ENCODE peak calls at places on chromosome 10, in six cellular contexts. I is HCT116, R is GM12878, C is body of pancreas, L is K562, B is stomach. J is an unnamed sample.

GRCh38 chr10:11212285-11212684 is 194.6 kb downstream of the CELF2 start:
- DNase-seq in R (no peak), L (no peak), I (no peak), B (no peak), C (no peak), J (no peak)

GRCh38 chr10:27625452-27626345 is 119.9 kb downstream of the MKX start:
- DNase-seq in R (no peak), I (no peak), C (no peak), L (no peak), B (no peak), J (no peak)

GRCh38 chr10:71462642-71462935 is 65.9 kb downstream of the CDH23 start:
- DNase-seq in R (no peak), C (no peak), I (no peak), B (no peak), L (no peak), J (no peak)

GRCh38 chr10:42941790-42942189 is 135.1 kb upstream of the RET start:
- DNase-seq in I (no peak), C (no peak), L (no peak), R (no peak), B (no peak), J (no peak)

GRCh38 chr10:13716161-13717071 is 129.7 kb downstream of the PRPF18 start:
- DNase-seq in C (no peak), B (no peak), I (no peak), L (no peak), R (no peak), J (no peak)

GRCh38 chr10:132004052-132004451 is 22.3 kb upstream of the BNIP3 start:
- DNase-seq in B (no peak), R (no peak), C (no peak), I (no peak), L (no peak), J (no peak)

GRCh38 chr10:16478801-16479200 is 42.0 kb downstream of the PTER start:
- DNase-seq in I (no peak), L (no peak), R (no peak), C (no peak), B (no peak), J (no peak)

GRCh38 chr10:36109399-36110023 is 467.4 kb upstream of the FZD8 start:
- DNase-seq in B (no peak), L (no peak), C (no peak), I (no peak), R (no peak), J (no peak)

GRCh38 chr10:76632158-76633051 is 1005.2 kb downstream of the KCNMA1 start:
- DNase-seq in C (peak), B (peak), R (no peak), I (peak), L (no peak), J (no peak)

GRCh38 chr10:115503546-115503945 is 410.4 kb downstream of the ATRNL1 start:
- DNase-seq in R (no peak), C (no peak), L (no peak), B (no peak), I (no peak), J (no peak)

GRCh38 chr10:103784723-103785418 is 70.5 kb downstream of the SH3PXD2A start:
- DNase-seq in L (no peak), I (no peak), R (no peak), C (no peak), B (peak), J (peak)

GRCh38 chr10:70967591-70968588 is 79.5 kb upstream of the PCBD1 start:
- DNase-seq in R (no peak), B (no peak), C (no peak), I (no peak), L (no peak), J (no peak)

GRCh38 chr10:17737021-17737965 is 14.7 kb upstream of the TMEM236 start:
- DNase-seq in I (no peak), B (peak), L (no peak), R (no peak), C (peak), J (no peak)

GRCh38 chr10:117186832-117187615 is 10.3 kb upstream of the KCNK18 start:
- DNase-seq in R (no peak), B (no peak), L (no peak), C (no peak), I (peak), J (no peak)

GRCh38 chr10:95308389-95309302 is 17.8 kb upstream of the PDLIM1 start:
- DNase-seq in L (no peak), I (peak), B (peak), C (peak), R (no peak), J (peak)

GRCh38 chr10:70575874-70576802 is 26.4 kb downstream of the PRF1 start:
- DNase-seq in C (peak), I (peak), R (peak), L (peak), B (peak), J (no peak)

GRCh38 chr10:92567952-92568600 is 5.8 kb downstream of the IDE start:
- DNase-seq in C (no peak), I (no peak), L (no peak), B (no peak), R (no peak), J (no peak)

GRCh38 chr10:19828278-19829049 is 12.2 kb downstream of the PLXDC2 start:
- DNase-seq in I (no peak), B (no peak), L (no peak), R (no peak), C (no peak), J (no peak)

GRCh38 chr10:6465854-6466524 is 114.1 kb downstream of the PRKCQ start:
- DNase-seq in R (no peak), I (no peak), C (no peak), L (no peak), B (no peak), J (no peak)

GRCh38 chr10:87850742-87851205 is 12.6 kb downstream of the KLLN start:
- DNase-seq in I (no peak), L (peak), B (peak), R (no peak), C (peak), J (peak)

GRCh38 chr10:99659031-99659867 is at the start of gene ENTPD7:
- DNase-seq in R (peak), L (peak), I (peak), C (peak), B (peak), J (peak)

GRCh38 chr10:99658622-99659030 is 683 bp upstream of the ENTPD7 start:
- DNase-seq in L (peak), B (peak), R (no peak), C (peak), I (peak), J (peak)

GRCh38 chr10:99659868-99660366 is 608 bp downstream of the ENTPD7 start:
- DNase-seq in L (no peak), C (no peak), R (no peak), B (no peak), I (no peak), J (no peak)

GRCh38 chr10:99661370-99661749 is 2.1 kb downstream of the ENTPD7 start:
- DNase-seq in R (no peak), C (no peak), L (no peak), B (no peak), I (no peak), J (no peak)

DNA sequence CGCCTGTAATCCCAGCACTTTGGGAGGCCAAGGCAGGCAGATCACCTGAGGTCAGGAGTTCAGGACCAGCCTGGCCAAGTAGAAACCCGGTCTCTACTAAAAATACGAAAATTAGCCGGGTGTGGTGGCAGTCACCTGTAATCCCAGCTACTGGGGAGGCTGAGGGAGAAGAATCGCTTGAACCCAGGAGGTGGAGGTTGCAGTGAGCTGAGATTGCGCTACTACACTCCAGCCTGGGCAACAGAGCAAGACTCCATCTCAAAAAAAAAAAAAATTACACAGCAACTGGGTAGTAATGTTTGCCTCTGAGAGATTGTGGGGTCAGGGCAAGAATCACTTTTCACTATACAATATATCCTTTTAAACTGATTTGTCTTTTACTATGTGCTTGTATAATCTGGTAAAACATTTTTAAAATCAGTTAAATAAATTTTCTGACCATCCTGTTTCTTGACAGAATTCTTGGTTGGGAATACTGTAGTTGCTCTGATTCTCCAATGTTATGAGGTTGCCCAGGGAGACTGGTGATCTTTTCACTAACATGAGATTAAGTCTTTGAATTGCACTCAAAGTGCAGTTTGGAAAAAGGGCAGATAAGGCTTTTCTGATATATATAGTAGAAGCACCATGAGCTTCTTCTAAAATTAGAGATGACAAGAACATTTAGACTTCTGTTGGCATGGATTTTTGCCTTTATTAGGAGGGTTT is 1.5 kb downstream of the ENTPD7 start:
- DNase-seq in B (no peak), I (no peak), L (no peak), R (no peak), C (no peak), J (no peak)
- H3K27ac ChIP-seq in B (no peak), I (no peak), L (no peak), R (no peak), C (peak), J (peak)

GRCh38 chr10:100734295-100735086 is 10.9 kb upstream of the PAX2 start:
- DNase-seq in C (no peak), L (no peak), I (no peak), B (no peak), R (no peak), J (no peak)

GRCh38 chr10:100730739-100731602 is 14.4 kb upstream of the PAX2 start:
- DNase-seq in C (no peak), L (no peak), I (no peak), R (peak), B (peak), J (peak)

GRCh38 chr10:100729877-100730738 is 15.3 kb upstream of the PAX2 start:
- DNase-seq in L (no peak), R (no peak), I (no peak), B (no peak), C (no peak), J (no peak)

GRCh38 chr10:100733319-100733718 is 12.1 kb upstream of the PAX2 start:
- DNase-seq in B (no peak), R (no peak), L (no peak), C (no peak), I (no peak), J (no peak)

DNA sequence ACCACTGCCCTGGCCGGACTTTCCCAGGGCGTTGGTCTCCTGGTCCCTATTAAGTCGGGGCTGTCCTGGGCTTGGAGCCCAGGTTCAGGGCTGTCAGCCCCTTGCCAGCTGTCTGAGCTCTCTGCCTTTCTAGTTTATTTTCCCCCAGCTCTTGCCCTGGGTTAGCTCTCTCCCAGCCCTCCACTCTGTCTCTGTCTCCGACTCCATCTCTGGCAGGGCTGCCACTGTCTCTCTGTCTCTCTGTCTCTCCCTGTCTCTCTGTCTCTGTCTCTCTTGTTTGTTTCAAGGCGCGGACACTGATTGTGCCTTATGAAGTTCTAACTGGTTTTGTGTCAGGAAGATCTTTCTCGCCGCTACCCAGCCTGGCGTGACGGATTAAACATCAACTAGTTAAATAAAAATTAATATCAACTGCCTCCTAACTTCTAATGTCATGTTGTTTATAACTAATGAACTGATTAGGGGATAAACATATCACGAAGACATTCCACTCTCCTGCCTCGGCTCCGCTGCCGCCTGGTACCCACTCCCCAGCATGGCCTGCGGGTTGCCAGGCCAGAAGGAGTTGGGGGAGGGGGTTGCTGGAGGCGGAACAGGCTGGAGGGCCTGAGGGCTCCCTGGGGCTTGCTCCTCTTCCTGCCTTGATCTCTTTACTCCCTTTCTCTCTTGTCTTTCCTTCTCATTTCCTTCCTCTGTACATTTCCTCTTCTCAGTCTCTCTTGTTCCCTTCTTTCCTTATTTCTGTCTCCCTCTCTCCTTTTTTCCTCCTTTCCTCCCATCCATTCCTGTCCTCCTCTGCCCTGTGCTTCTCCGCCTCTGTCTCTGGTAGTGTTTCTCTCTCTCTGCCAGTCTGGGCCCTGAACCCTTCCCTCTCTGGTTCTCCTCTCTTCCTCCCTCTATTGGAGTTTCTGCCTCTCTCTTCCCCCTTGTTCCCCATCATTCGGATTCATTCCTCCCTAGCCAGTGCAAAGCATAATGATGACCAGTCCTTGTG is 13.5 kb upstream of the PAX2 start:
- DNase-seq in R (no peak), L (no peak), B (no peak), C (no peak), I (no peak), J (no peak)
- TF ChIP-seq POLR2A in R (no peak), L (no peak), B (no peak), C (no peak), I (no peak), J (no peak)

DNA sequence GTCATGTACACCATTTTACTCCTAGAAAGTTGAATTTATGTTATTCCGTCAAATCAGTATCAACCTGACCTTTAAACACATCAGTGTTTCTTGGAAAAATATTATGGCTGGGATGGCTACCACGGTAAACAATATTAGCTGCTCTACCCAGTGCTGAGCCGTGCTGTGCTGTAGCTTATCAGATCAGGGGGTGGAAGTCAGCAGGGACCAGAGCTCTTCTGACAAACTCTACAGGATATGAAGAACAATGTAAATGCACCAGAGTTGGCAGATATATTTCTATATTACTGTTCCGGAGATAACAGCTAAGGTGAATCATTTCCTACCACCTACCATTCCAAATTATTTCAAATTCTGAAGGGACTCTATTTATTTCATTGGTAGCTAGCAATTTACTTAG is 76.6 kb downstream of the TEX36 start:
- DNase-seq in C (no peak), I (no peak), R (no peak), L (no peak), B (no peak), J (no peak)
- H3K27ac ChIP-seq in C (no peak), I (no peak), R (no peak), L (no peak), B (peak), J (no peak)

DNA sequence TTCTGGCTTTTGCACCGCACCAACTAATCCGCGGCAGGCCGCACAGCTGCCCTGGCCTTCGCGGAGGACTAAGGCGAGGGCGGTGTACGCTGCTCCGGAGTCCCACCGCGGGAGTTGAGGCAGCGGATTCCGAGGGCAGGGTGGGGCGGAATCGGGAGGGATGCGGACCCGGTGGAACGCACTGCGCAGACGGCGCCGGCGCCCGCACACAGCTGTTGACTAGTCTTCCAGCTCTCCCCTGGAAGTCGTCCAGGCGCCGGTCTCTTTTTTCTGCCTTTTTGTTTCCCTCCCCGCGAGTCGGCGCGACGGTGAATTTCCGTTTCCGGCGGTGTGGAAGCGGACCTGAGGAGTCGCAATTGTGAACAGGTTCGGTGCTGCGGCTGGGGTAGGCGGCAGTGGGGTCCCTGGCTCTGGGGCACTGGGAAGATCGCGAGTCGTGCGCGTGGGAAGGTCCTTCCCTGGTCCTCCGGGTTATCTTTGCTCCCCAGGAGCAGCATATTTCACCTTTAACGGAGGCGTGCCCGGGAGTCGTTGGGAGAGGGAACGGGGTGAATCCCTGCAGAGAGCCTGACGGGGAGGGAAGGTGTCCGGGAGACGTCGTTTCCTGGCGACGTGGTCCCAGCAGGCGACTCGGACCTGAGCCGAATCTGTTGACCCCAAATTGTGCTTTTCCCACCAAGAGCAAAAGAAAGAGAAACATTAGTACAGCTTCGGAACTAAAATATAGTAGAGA is at the start of gene ASAH2B:
- DNase-seq in L (peak), I (peak), C (peak), B (peak), R (peak), J (peak)
- TF ChIP-seq POLR2A in L (peak), I (peak), C (peak), B (no peak), R (peak), J (no peak)

GRCh38 chr10:46022978-46023702 is 7.3 kb downstream of the NCOA4 start:
- DNase-seq in R (peak), L (peak), B (peak), I (peak), C (peak), J (peak)
- H3K27ac ChIP-seq in R (peak), L (peak), B (peak), I (peak), C (peak), J (peak)

GRCh38 chr10:88990528-88991160 is at the start of gene FAS:
- DNase-seq in C (peak), B (peak), R (peak), L (no peak), I (peak), J (peak)
- TF ChIP-seq POLR2A in C (peak), B (no peak), R (peak), L (no peak), I (no peak), J (peak)

GRCh38 chr10:113297226-113297625 is 255.6 kb upstream of the HABP2 start:
- DNase-seq in I (no peak), L (no peak), B (no peak), R (no peak), C (no peak), J (no peak)

GRCh38 chr10:113293167-113293566 is 259.7 kb upstream of the HABP2 start:
- DNase-seq in I (no peak), L (no peak), R (no peak), C (no peak), B (no peak), J (no peak)

GRCh38 chr10:113292086-113292485 is 260.8 kb upstream of the HABP2 start:
- DNase-seq in C (no peak), R (no peak), I (no peak), B (no peak), L (no peak), J (no peak)

GRCh38 chr10:113292743-113293142 is 260.1 kb upstream of the HABP2 start:
- DNase-seq in L (no peak), B (no peak), I (no peak), R (no peak), C (no peak), J (no peak)

GRCh38 chr10:113294868-113295267 is 258.0 kb upstream of the HABP2 start:
- DNase-seq in B (no peak), I (no peak), L (no peak), C (peak), R (no peak), J (no peak)
- H3K27ac ChIP-seq in B (no peak), I (no peak), L (no peak), C (no peak), R (no peak), J (no peak)

GRCh38 chr10:101044117-101044516 is 13.1 kb downstream of the SFXN3 start:
- DNase-seq in R (no peak), B (no peak), I (no peak), L (no peak), C (no peak), J (no peak)

GRCh38 chr10:101042118-101042517 is 11.1 kb downstream of the SFXN3 start:
- DNase-seq in L (no peak), B (no peak), I (no peak), R (no peak), C (no peak), J (no peak)

GRCh38 chr10:101043356-101043707 is 12.3 kb downstream of the SFXN3 start:
- DNase-seq in R (no peak), I (no peak), B (no peak), L (no peak), C (no peak), J (peak)

GRCh38 chr10:101041252-101041761 is 10.3 kb downstream of the SFXN3 start:
- DNase-seq in L (peak), R (no peak), I (peak), C (peak), B (peak), J (peak)

DNA sequence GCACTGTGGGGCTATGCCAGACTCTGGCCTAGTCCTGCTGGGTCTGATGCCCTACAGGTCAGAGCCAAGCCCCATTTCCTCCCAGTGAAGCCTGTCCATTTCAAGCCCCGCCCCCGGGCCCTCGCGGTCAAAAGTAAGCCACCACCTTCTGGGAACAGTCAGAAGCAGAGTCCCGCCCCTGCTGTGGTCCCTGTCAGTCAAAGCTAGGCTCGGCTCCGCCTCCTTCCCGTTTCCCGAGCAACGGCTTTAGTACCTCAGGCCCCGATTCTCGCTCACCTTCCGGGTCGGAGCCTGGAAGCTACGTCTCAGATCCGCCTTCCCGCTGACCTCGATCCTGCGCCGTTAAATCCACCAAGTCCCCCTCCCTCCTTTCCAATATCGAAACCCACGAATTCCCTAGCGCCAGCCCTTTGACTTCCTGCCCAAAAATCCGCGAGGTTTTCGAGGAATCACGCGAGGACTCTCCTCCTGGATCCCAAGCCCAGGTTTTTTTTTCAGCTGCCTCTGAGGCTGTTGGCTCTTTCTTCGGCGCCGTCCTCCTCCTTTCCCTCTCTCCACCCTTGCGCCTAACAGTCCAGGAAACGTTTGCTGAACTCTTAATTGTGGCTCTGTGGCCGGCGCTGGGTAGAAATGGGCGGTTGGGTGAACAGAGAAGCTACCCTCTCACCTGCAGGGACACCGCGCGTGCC is 11.8 kb downstream of the SFXN3 start:
- DNase-seq in B (peak), L (peak), R (peak), C (peak), I (peak), J (peak)
- TF ChIP-seq POLR2A in B (no peak), L (peak), R (peak), C (peak), I (peak), J (peak)

J was measured in Peyer's patch.